ENCODE peak calls at places on chromosome 4, in eight cellular contexts. M is NCI-H2171 treated with DMSO at 0.1 percent for 48 hours; S is dorsolateral prefrontal cortex; C is NCI-H345; W is CD4-positive, alpha-beta memory T cell; G is suprapubic skin; A is GDM1; Y is activated CD8-positive, alpha-beta T cell treated with anti-CD3 and anti-CD28 coated beads, Interleukin-2, amount 10 ng/mL, durations not matched to agents 7 days and 5 days. Q is an unnamed sample.

GRCh38 chr4:43047044-43047443 is 154.5 kb downstream of the GRXCR1 start:
- DNase-seq in M (peak), S (no peak), C (no peak), W (no peak), G (no peak), A (no peak), Y (no peak), Q (no peak)

GRCh38 chr4:31111794-31112193 is 391.6 kb downstream of the PCDH7 start:
- DNase-seq in M (no peak), S (no peak), C (no peak), W (no peak), G (no peak), A (no peak), Y (no peak), Q (no peak)

GRCh38 chr4:42151568-42152506 is 618 bp downstream of the BEND4 start:
- DNase-seq in M (peak), S (no peak), C (peak), W (peak), G (no peak), A (no peak), Y (peak), Q (no peak)

GRCh38 chr4:181796502-181796901 is 446.7 kb upstream of the TENM3 start:
- DNase-seq in M (no peak), S (no peak), C (no peak), W (no peak), G (no peak), A (no peak), Y (no peak), Q (no peak)

GRCh38 chr4:174650711-174651355 is 128.5 kb upstream of the HPGD start:
- DNase-seq in M (no peak), S (no peak), C (no peak), W (no peak), G (no peak), A (no peak), Y (no peak), Q (no peak)

GRCh38 chr4:38150021-38150671 is 189.9 kb downstream of the PTTG2 start:
- DNase-seq in M (no peak), S (no peak), C (no peak), W (no peak), G (peak), A (no peak), Y (no peak), Q (peak)

GRCh38 chr4:71962622-71963264 is 69.1 kb upstream of the NPFFR2 start:
- DNase-seq in M (no peak), S (no peak), C (no peak), W (no peak), G (no peak), A (no peak), Y (no peak), Q (no peak)

GRCh38 chr4:165726831-165727230 is 146.2 kb upstream of the TLL1 start:
- DNase-seq in M (no peak), S (no peak), C (no peak), W (no peak), G (no peak), A (no peak), Y (no peak), Q (no peak)

GRCh38 chr4:147117400-147117799 is 171.7 kb upstream of the TTC29 start:
- DNase-seq in M (no peak), S (no peak), C (no peak), W (no peak), G (no peak), A (no peak), Y (no peak), Q (no peak)

GRCh38 chr4:11589676-11590075 is 161.0 kb upstream of the HS3ST1 start:
- DNase-seq in M (no peak), S (no peak), C (no peak), W (no peak), G (no peak), A (no peak), Y (no peak), Q (no peak)

GRCh38 chr4:109562457-109563237 is 2.6 kb downstream of the MCUB start:
- DNase-seq in M (no peak), S (no peak), C (peak), W (no peak), G (no peak), A (no peak), Y (no peak), Q (no peak)

GRCh38 chr4:88158360-88159136 is at the start of gene ABCG2:
- DNase-seq in M (no peak), S (no peak), C (peak), W (peak), G (peak), A (peak), Y (peak), Q (peak)

GRCh38 chr4:3220586-3221494 is 28.1 kb upstream of the MSANTD1 start:
- DNase-seq in M (peak), S (no peak), C (no peak), W (no peak), G (no peak), A (no peak), Y (no peak), Q (peak)

GRCh38 chr4:167020410-167020809 is 213.9 kb downstream of the SPOCK3 start:
- DNase-seq in M (no peak), S (no peak), C (no peak), W (no peak), G (no peak), A (no peak), Y (no peak), Q (no peak)

GRCh38 chr4:23856630-23857029 is 33.2 kb downstream of the PPARGC1A start:
- DNase-seq in M (no peak), S (no peak), C (no peak), W (no peak), G (no peak), A (no peak), Y (no peak), Q (no peak)

GRCh38 chr4:185054257-185054656 is 36.0 kb downstream of the HELT start:
- DNase-seq in M (no peak), S (no peak), C (no peak), W (no peak), G (no peak), A (no peak), Y (no peak), Q (no peak)

GRCh38 chr4:53780736-53781400 is 189.6 kb upstream of the LNX1 start:
- DNase-seq in M (no peak), S (no peak), C (no peak), W (no peak), G (no peak), A (no peak), Y (no peak), Q (no peak)

GRCh38 chr4:75916091-75916661 is 13.9 kb upstream of the PPEF2 start:
- DNase-seq in M (peak), S (no peak), C (no peak), W (peak), G (no peak), A (peak), Y (peak), Q (peak)

GRCh38 chr4:151854731-151855130 is 93.9 kb upstream of the GATB start:
- DNase-seq in M (no peak), S (no peak), C (no peak), W (no peak), G (no peak), A (no peak), Y (no peak), Q (no peak)

GRCh38 chr4:6444587-6444986 is 27.8 kb downstream of the PPP2R2C start:
- DNase-seq in M (peak), S (no peak), C (no peak), W (no peak), G (no peak), A (no peak), Y (no peak), Q (no peak)

GRCh38 chr4:130668859-130669258 is 1572.9 kb downstream of the C4orf33 start:
- DNase-seq in M (no peak), S (no peak), C (no peak), W (no peak), G (no peak), A (no peak), Y (no peak), Q (no peak)

GRCh38 chr4:181432347-181432746 is 810.9 kb upstream of the TENM3 start:
- DNase-seq in M (no peak), S (no peak), C (no peak), W (no peak), G (no peak), A (no peak), Y (no peak), Q (no peak)

GRCh38 chr4:8328456-8328855 is 58.9 kb downstream of the HTRA3 start:
- DNase-seq in M (no peak), S (no peak), C (no peak), W (no peak), G (peak), A (no peak), Y (no peak), Q (no peak)

GRCh38 chr4:7096264-7096663 is 28.4 kb upstream of the GRPEL1 start:
- DNase-seq in M (no peak), S (no peak), C (no peak), W (no peak), G (no peak), A (no peak), Y (no peak), Q (no peak)

GRCh38 chr4:6538586-6538985 is 36.4 kb upstream of the MAN2B2 start:
- DNase-seq in M (peak), S (peak), C (peak), W (no peak), G (no peak), A (no peak), Y (no peak), Q (peak)

GRCh38 chr4:8545439-8545765 is 34.8 kb upstream of the GPR78 start:
- DNase-seq in M (no peak), S (no peak), C (no peak), W (no peak), G (no peak), A (no peak), Y (no peak), Q (no peak)

GRCh38 chr4:92270908-92271307 is 32.9 kb upstream of the GRID2 start:
- DNase-seq in M (no peak), S (no peak), C (no peak), W (no peak), G (no peak), A (no peak), Y (no peak), Q (peak)

GRCh38 chr4:74319506-74319905 is 11.2 kb downstream of the EPGN start:
- DNase-seq in M (no peak), S (no peak), C (no peak), W (no peak), G (no peak), A (no peak), Y (no peak), Q (no peak)

GRCh38 chr4:11908205-11908604 is 479.5 kb upstream of the HS3ST1 start:
- DNase-seq in M (no peak), S (no peak), C (no peak), W (no peak), G (no peak), A (no peak), Y (no peak), Q (no peak)

GRCh38 chr4:174189392-174190029 is 94.0 kb downstream of the FBXO8 start:
- DNase-seq in M (no peak), S (no peak), C (no peak), W (no peak), G (no peak), A (no peak), Y (no peak), Q (no peak)

GRCh38 chr4:73599182-73599581 is 21.1 kb downstream of the RASSF6 start:
- DNase-seq in M (peak), S (no peak), C (no peak), W (no peak), G (no peak), A (no peak), Y (no peak), Q (no peak)

GRCh38 chr4:75653845-75654503 is 19.2 kb downstream of the G3BP2 start:
- DNase-seq in M (no peak), S (no peak), C (no peak), W (no peak), G (no peak), A (no peak), Y (no peak), Q (no peak)

GRCh38 chr4:985123-985830 is 1.6 kb upstream of the IDUA start:
- DNase-seq in M (no peak), S (no peak), C (no peak), W (peak), G (no peak), A (no peak), Y (peak), Q (peak)

GRCh38 chr4:57071340-57071739 is 38.8 kb downstream of the IGFBP7 start:
- DNase-seq in M (no peak), S (no peak), C (no peak), W (no peak), G (no peak), A (no peak), Y (no peak), Q (no peak)

GRCh38 chr4:121375262-121375661 is 5.6 kb downstream of the QRFPR start:
- DNase-seq in M (no peak), S (no peak), C (no peak), W (no peak), G (no peak), A (no peak), Y (no peak), Q (no peak)

Q was measured in osteoblast.